ENCODE peak calls at places on chromosomes 7 and 10, in nine cellular contexts. P, H, C, M, B, X, Q, D and N are unnamed samples.

GRCh38 chr7:127907638-127908040 is 123.6 kb downstream of the LRRC4 start:
- DNase-seq in C (no peak), B (no peak), Q (peak; percentile 59), X (peak; percentile 89), D (peak; percentile 93), M (no peak), P (no peak), H (no peak), N (no peak)

GRCh38 chr10:33660329-33660728 is 325.9 kb upstream of the NRP1 start:
- DNase-seq in B (no peak), X (no peak), C (no peak), H (no peak), P (no peak), Q (no peak), D (no peak), M (no peak), N (no peak)

GRCh38 chr10:127945335-127945734 is 38.4 kb downstream of the PTPRE start:
- DNase-seq in P (no peak), D (peak; percentile 69), M (no peak), C (no peak), H (peak; percentile 23), X (peak; percentile 91), Q (no peak), B (no peak), N (peak; percentile 32)

GRCh38 chr10:18368681-18369080 is 228.5 kb downstream of the CACNB2 start:
- DNase-seq in D (peak; percentile 38), X (no peak), M (no peak), C (no peak), P (no peak), Q (peak; percentile 34), H (no peak), B (no peak), N (no peak)

GRCh38 chr7:30171753-30172447 is 37.1 kb downstream of the MTURN start:
- DNase-seq in X (peak; percentile 21), P (no peak), M (no peak), B (no peak), D (peak; percentile 15), C (no peak), Q (no peak), H (no peak), N (no peak)

GRCh38 chr10:53401536-53401935 is 629.0 kb upstream of the MBL2 start:
- DNase-seq in B (no peak), P (no peak), H (no peak), D (no peak), C (no peak), Q (no peak), X (no peak), M (no peak), N (no peak)

GRCh38 chr7:107622429-107622828 is 38.2 kb upstream of the SLC26A4 start:
- DNase-seq in B (no peak), C (no peak), M (no peak), P (no peak), Q (peak; percentile 20), H (no peak), X (peak; percentile 93), D (peak; percentile 94), N (no peak)

GRCh38 chr7:95905165-95905564 is 132.8 kb downstream of the DYNC1I1 start:
- DNase-seq in P (no peak), H (no peak), D (peak; percentile 3), C (no peak), B (no peak), M (no peak), Q (no peak), X (no peak), N (no peak)

GRCh38 chr7:155979994-155980393 is 167.7 kb upstream of the SHH start:
- DNase-seq in H (no peak), C (no peak), M (no peak), P (no peak), D (no peak), X (no peak), B (no peak), Q (no peak), N (peak; percentile 10)

GRCh38 chr7:105723582-105723981 is 142.3 kb upstream of the EFCAB10 start:
- DNase-seq in B (no peak), H (no peak), M (no peak), P (no peak), X (no peak), C (no peak), D (no peak), Q (no peak), N (no peak)

GRCh38 chr10:97666992-97667391 is 20.0 kb downstream of the AVPI1 start:
- DNase-seq in C (no peak), B (no peak), M (no peak), Q (no peak), H (no peak), D (no peak), P (no peak), X (no peak), N (no peak)

GRCh38 chr7:70316745-70317144 is 718.5 kb downstream of the AUTS2 start:
- DNase-seq in Q (no peak), C (no peak), H (no peak), M (no peak), D (peak; percentile 1), B (peak; percentile 19), X (no peak), P (no peak), N (no peak)

GRCh38 chr10:100146875-100147665 is 38.8 kb downstream of the ERLIN1 start:
- DNase-seq in C (no peak), P (no peak), B (no peak), H (no peak), Q (no peak), D (peak; percentile 21), M (no peak), X (no peak), N (no peak)

GRCh38 chr10:86287966-86288579 is 78.5 kb downstream of the GRID1 start:
- DNase-seq in P (no peak), M (peak; percentile 46), H (no peak), D (no peak), C (no peak), Q (no peak), X (no peak), B (no peak), N (peak; percentile 7)

GRCh38 chr10:3452234-3452633 is 279.7 kb upstream of the PITRM1 start:
- DNase-seq in D (peak; percentile 96), Q (peak; percentile 94), H (no peak), C (no peak), B (no peak), M (no peak), X (peak; percentile 78), P (no peak), N (peak; percentile 15)

GRCh38 chr10:4763960-4764428 is 62.0 kb upstream of the AKR1E2 start:
- DNase-seq in H (no peak), M (no peak), C (no peak), P (no peak), D (peak; percentile 85), X (peak; percentile 91), Q (peak; percentile 44), B (no peak), N (no peak)

GRCh38 chr10:4033341-4033896 is 248.4 kb upstream of the KLF6 start:
- DNase-seq in D (peak; percentile 23), B (no peak), P (no peak), M (no peak), Q (no peak), C (no peak), H (no peak), X (peak; percentile 29), N (no peak)

GRCh38 chr10:112768121-112768520 is 181.9 kb upstream of the TCF7L2 start:
- DNase-seq in M (no peak), D (no peak), H (no peak), Q (no peak), C (no peak), B (no peak), P (no peak), X (no peak), N (no peak)

GRCh38 chr7:101739757-101740398 is 77.5 kb upstream of the CUX1 start:
- DNase-seq in M (no peak), X (peak; percentile 32), D (no peak), Q (no peak), B (no peak), P (no peak), H (no peak), C (no peak), N (peak; percentile 42)

GRCh38 chr7:66505531-66506451 is 122.9 kb upstream of the KCTD7 start:
- DNase-seq in D (no peak), Q (no peak), C (no peak), X (no peak), P (no peak), M (peak; percentile 67), H (no peak), B (peak; percentile 30), N (no peak)

GRCh38 chr7:14806886-14807285 is 95.7 kb downstream of the DGKB start:
- DNase-seq in X (peak; percentile 11), C (no peak), Q (peak; percentile 3), P (no peak), M (no peak), H (no peak), D (peak; percentile 4), B (no peak), N (no peak)

GRCh38 chr10:101046332-101047238 is 15.2 kb upstream of the KAZALD1 start:
- DNase-seq in B (no peak), C (no peak), H (no peak), Q (no peak), D (no peak), X (no peak), P (no peak), M (no peak), N (no peak)

GRCh38 chr10:22648547-22648961 is 65.8 kb downstream of the PIP4K2A start:
- DNase-seq in B (no peak), X (peak; percentile 99), C (no peak), D (peak; percentile 58), P (no peak), Q (no peak), H (no peak), M (no peak), N (no peak)

GRCh38 chr10:79458483-79458882 is 13.1 kb upstream of the ZCCHC24 start:
- DNase-seq in Q (no peak), P (no peak), H (no peak), D (no peak), C (no peak), X (no peak), B (no peak), M (no peak), N (no peak)